ENCODE peak calls at places on chromosomes 1 and 21, in nine cellular contexts. V, K, T, Y, S, A, D, C and F are unnamed samples.

GRCh38 chr1:9151326-9151860 is 22.5 kb upstream of the GPR157 start:
- DNase-seq in V (no peak), K (no peak), T (no peak), Y (peak), S (no peak), A (no peak), D (no peak), C (no peak), F (no peak)

GRCh38 chr1:29640428-29640785 is 404.1 kb downstream of the PTPRU start:
- DNase-seq in V (no peak), K (no peak), T (no peak), Y (no peak), S (no peak), A (no peak), D (no peak), C (no peak), F (no peak)

GRCh38 chr1:229203030-229203751 is 67.7 kb upstream of the RAB4A start:
- DNase-seq in V (peak), K (peak), T (peak), Y (peak), S (peak), A (no peak), D (no peak), C (no peak), F (no peak)

GRCh38 chr1:157862114-157863070 is 20.8 kb upstream of the CD5L start:
- DNase-seq in V (no peak), K (no peak), T (peak), Y (no peak), S (no peak), A (no peak), D (no peak), C (no peak), F (no peak)

GRCh38 chr1:179921981-179922380 is 32.6 kb upstream of the CEP350 start:
- DNase-seq in V (no peak), K (no peak), T (no peak), Y (peak), S (no peak), A (no peak), D (no peak), C (no peak), F (no peak)

GRCh38 chr1:47182681-47183235 is 7.1 kb downstream of the PDZK1IP1 start:
- DNase-seq in V (no peak), K (no peak), T (no peak), Y (no peak), S (no peak), A (no peak), D (no peak), C (no peak), F (no peak)

GRCh38 chr1:220874201-220874655 is 5.0 kb upstream of the HLX start:
- DNase-seq in V (no peak), K (peak), T (peak), Y (peak), S (peak), A (no peak), D (no peak), C (no peak), F (no peak)

GRCh38 chr1:10108948-10109347 is 76.2 kb downstream of the UBE4B start:
- DNase-seq in V (no peak), K (no peak), T (no peak), Y (no peak), S (no peak), A (no peak), D (no peak), C (no peak), F (no peak)

GRCh38 chr21:35770101-35770945 is 290.0 kb downstream of the SETD4 start:
- DNase-seq in V (no peak), K (no peak), T (no peak), Y (no peak), S (no peak), A (no peak), D (no peak), C (no peak), F (no peak)

GRCh38 chr1:153428790-153429189 is 12.5 kb downstream of the S100A7A start:
- DNase-seq in V (no peak), K (no peak), T (no peak), Y (no peak), S (no peak), A (no peak), D (no peak), C (no peak), F (no peak)

GRCh38 chr1:164853146-164853545 is 294.2 kb downstream of the PBX1 start:
- DNase-seq in V (no peak), K (no peak), T (no peak), Y (no peak), S (no peak), A (no peak), D (no peak), C (no peak), F (no peak)

GRCh38 chr1:211920141-211920572 is 89.6 kb upstream of the LPGAT1 start:
- DNase-seq in V (no peak), K (peak), T (no peak), Y (peak), S (no peak), A (no peak), D (no peak), C (no peak), F (peak)

GRCh38 chr21:41895643-41896493 is 16.7 kb upstream of the PRDM15 start:
- DNase-seq in V (peak), K (no peak), T (peak), Y (peak), S (peak), A (no peak), D (no peak), C (no peak), F (no peak)

GRCh38 chr1:48227165-48228013 is 4.9 kb downstream of the SLC5A9 start:
- DNase-seq in V (no peak), K (no peak), T (peak), Y (no peak), S (no peak), A (no peak), D (no peak), C (no peak), F (no peak)

GRCh38 chr1:177983824-177984528 is 14.1 kb upstream of the SEC16B start:
- DNase-seq in V (peak), K (no peak), T (no peak), Y (peak), S (peak), A (peak), D (no peak), C (peak), F (peak)

GRCh38 chr21:26958792-26959191 is 8.1 kb downstream of the ADAMTS5 start:
- DNase-seq in V (no peak), K (no peak), T (no peak), Y (no peak), S (no peak), A (no peak), D (no peak), C (no peak), F (no peak)

GRCh38 chr1:212355230-212355969 is 59.3 kb downstream of the PACC1 start:
- DNase-seq in V (no peak), K (no peak), T (no peak), Y (peak), S (no peak), A (no peak), D (no peak), C (no peak), F (no peak)

GRCh38 chr21:38343691-38344090 is 86.9 kb downstream of the KCNJ15 start:
- DNase-seq in V (no peak), K (peak), T (no peak), Y (peak), S (no peak), A (no peak), D (no peak), C (no peak), F (peak)

GRCh38 chr1:30929135-30929889 is 20.8 kb upstream of the SDC3 start:
- DNase-seq in V (peak), K (peak), T (peak), Y (peak), S (peak), A (no peak), D (no peak), C (peak), F (peak)

GRCh38 chr1:40162791-40163441 is 1.7 kb downstream of the RLF start:
- DNase-seq in V (no peak), K (no peak), T (no peak), Y (peak), S (peak), A (no peak), D (no peak), C (no peak), F (no peak)

GRCh38 chr1:172002725-172003345 is 161.5 kb downstream of the DNM3 start:
- DNase-seq in V (peak), K (peak), T (peak), Y (peak), S (peak), A (no peak), D (no peak), C (no peak), F (no peak)

GRCh38 chr1:244349103-244349531 is 102.6 kb downstream of the ADSS2 start:
- DNase-seq in V (no peak), K (peak), T (no peak), Y (peak), S (no peak), A (no peak), D (no peak), C (no peak), F (peak)

GRCh38 chr1:192678099-192678498 is 42.2 kb downstream of the RGS13 start:
- DNase-seq in V (no peak), K (no peak), T (no peak), Y (peak), S (no peak), A (no peak), D (no peak), C (no peak), F (no peak)

GRCh38 chr1:205257735-205258134 is 30.0 kb downstream of the TMCC2 start:
- DNase-seq in V (no peak), K (no peak), T (no peak), Y (no peak), S (no peak), A (no peak), D (no peak), C (no peak), F (no peak)

GRCh38 chr21:35070436-35070835 is 21.3 kb upstream of the RUNX1 start:
- DNase-seq in V (no peak), K (no peak), T (no peak), Y (no peak), S (no peak), A (no peak), D (no peak), C (no peak), F (no peak)

GRCh38 chr21:35593000-35593502 is 467.3 kb downstream of the SETD4 start:
- DNase-seq in V (no peak), K (no peak), T (no peak), Y (peak), S (no peak), A (no peak), D (no peak), C (no peak), F (no peak)